ENCODE peak calls at places on chromosomes 1 and 21, in ten cellular contexts. M, A, I, X, C, P, N, E, L and T are unnamed samples. For H3K4me1, the result is how much of the 10 kb centered on the place peaks cover.

GRCh38 chr21:29092102-29092959 is 18.9 kb upstream of the CCT8 start:
- DNase-seq in M (no peak), A (no peak), I (no peak), X (no peak), C (no peak), P (no peak), N (no peak), E (no peak), L (no peak), T (no peak)

GRCh38 chr1:198681831-198682756 is 43.3 kb downstream of the PTPRC start:
- DNase-seq in M (peak), A (peak), I (peak), X (peak), C (no peak), P (no peak), N (peak), E (peak), L (peak), T (no peak)

GRCh38 chr1:154407021-154407865 is 2.1 kb downstream of the IL6R start:
- DNase-seq in M (peak), A (no peak), I (peak), X (no peak), C (no peak), P (peak), N (no peak), E (no peak), L (no peak), T (no peak)

GRCh38 chr1:225426395-225427248 is 1.2 kb downstream of the LBR start:
- DNase-seq in M (peak), A (no peak), I (peak), X (no peak), C (peak), P (peak), N (peak), E (peak), L (peak), T (peak)

GRCh38 chr1:109197163-109198042 is 16.3 kb upstream of the SARS1 start:
- DNase-seq in M (no peak), A (no peak), I (no peak), X (peak), C (peak), P (peak), N (no peak), E (peak), L (peak), T (peak)

GRCh38 chr1:206757524-206758266 is 12.9 kb upstream of the IL19 start:
- DNase-seq in M (no peak), A (no peak), I (peak), X (no peak), C (no peak), P (no peak), N (no peak), E (no peak), L (no peak), T (no peak)

GRCh38 chr21:41678944-41679343 is 87.9 kb downstream of the RIPK4 start:
- DNase-seq in M (peak), A (no peak), I (peak), X (peak), C (peak), P (peak), N (peak), E (peak), L (peak), T (peak)

GRCh38 chr1:6234502-6235295 is 1.1 kb downstream of the ICMT start:
- DNase-seq in M (no peak), A (no peak), I (no peak), X (no peak), C (no peak), P (no peak), N (no peak), E (no peak), L (no peak), T (no peak)

GRCh38 chr1:114054148-114054547 is 74.9 kb downstream of the OLFML3 start:
- DNase-seq in M (no peak), A (no peak), I (no peak), X (no peak), C (no peak), P (no peak), N (no peak), E (no peak), L (no peak), T (no peak)

GRCh38 chr1:108000620-108001105 is 35.7 kb upstream of the VAV3 start:
- DNase-seq in M (no peak), A (no peak), I (no peak), X (no peak), C (peak), P (no peak), N (peak), E (peak), L (no peak), T (peak)

GRCh38 chr1:30868833-30869435 is 39.6 kb downstream of the SDC3 start:
- DNase-seq in M (no peak), A (no peak), I (no peak), X (no peak), C (no peak), P (no peak), N (no peak), E (no peak), L (no peak), T (peak)

DNA sequence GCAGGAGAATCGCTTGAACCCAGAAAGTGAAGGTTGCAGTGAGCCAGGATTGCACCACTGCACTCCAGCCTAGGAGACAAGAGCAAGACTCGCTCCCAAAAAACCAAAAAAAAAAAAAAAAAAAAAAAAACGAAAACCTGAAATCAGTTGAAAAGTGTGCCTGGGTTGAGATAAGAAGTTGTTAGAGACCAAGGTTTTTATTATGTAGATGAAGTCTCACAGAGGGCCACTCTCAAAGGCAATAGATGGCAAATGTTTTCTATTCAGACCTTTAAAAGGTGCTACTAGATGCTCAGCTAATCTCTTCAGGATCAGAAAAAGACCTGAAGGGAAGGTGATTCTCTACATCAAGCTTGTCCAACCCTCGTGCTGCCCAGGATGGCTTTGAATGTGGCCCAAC is 17.6 kb downstream of the CAPN2 start:
- DNase-seq in M (no peak), A (no peak), I (no peak), X (no peak), C (no peak), P (no peak), N (no peak), E (no peak), L (no peak), T (no peak)
- H3K4me1 ChIP-seq in M (half or more), A (under half), I (under half), X (under half), C (under half), P (under half), N (under half), E (half or more), L (under half), T (half or more)

GRCh38 chr1:8764301-8764937 is 53.0 kb downstream of the RERE start:
- DNase-seq in M (no peak), A (no peak), I (peak), X (no peak), C (no peak), P (no peak), N (no peak), E (peak), L (no peak), T (no peak)

GRCh38 chr1:8765253-8765652 is 52.2 kb downstream of the RERE start:
- DNase-seq in M (no peak), A (no peak), I (no peak), X (no peak), C (no peak), P (no peak), N (no peak), E (peak), L (no peak), T (no peak)

GRCh38 chr1:8763888-8764287 is 53.6 kb downstream of the RERE start:
- DNase-seq in M (no peak), A (no peak), I (no peak), X (no peak), C (no peak), P (peak), N (peak), E (peak), L (no peak), T (no peak)

DNA sequence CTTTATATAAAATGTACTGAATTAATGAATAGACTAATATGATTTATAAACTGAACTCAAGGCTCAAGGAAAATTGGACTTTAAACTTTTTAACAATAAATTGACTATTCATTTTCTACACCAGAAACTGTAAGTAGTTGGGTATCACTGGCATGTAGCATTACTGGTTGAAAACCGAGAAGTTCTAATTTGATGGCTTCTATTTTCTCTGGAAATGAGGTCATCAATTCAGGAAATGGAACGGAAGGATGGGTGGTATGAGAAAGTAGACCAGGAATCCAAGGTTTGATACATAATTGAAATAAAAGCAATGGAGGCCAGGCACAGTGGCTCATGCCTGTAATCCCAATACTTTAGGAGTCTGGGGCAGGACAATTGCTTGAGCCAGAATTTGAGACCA is 50.4 kb downstream of the RERE start:
- DNase-seq in M (no peak), A (no peak), I (no peak), X (no peak), C (no peak), P (no peak), N (no peak), E (peak), L (no peak), T (no peak)
- H3K4me1 ChIP-seq in M (under half), A (under half), I (under half), X (under half), C (under half), P (under half), N (under half), E (under half), L (under half), T (under half)

GRCh38 chr1:18289597-18289996 is 182.0 kb downstream of the IGSF21 start:
- DNase-seq in M (no peak), A (no peak), I (no peak), X (no peak), C (no peak), P (no peak), N (no peak), E (no peak), L (no peak), T (no peak)
- H3K4me1 ChIP-seq in M (under half), A (under half), I (under half), X (under half), C (under half), P (under half), N (under half), E (under half), L (under half), T (under half)

DNA sequence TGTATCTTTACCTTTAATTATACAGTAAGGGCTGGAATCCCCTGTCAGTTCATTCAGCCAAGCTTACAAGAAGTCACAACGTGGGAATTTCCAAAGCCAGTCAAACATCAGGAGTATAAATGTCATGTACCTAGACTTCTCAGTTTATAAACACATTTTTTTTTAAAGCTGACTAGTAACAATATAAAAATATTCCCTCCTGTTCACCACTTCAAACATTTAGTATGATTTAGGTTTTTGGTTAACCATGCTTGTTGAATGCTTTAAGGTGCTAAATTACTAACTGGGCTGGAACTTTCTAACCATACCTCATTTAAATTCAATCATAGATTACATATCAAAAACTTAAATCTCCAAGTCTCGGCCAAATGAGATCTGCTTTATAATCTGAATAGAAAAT is 44.0 kb downstream of the JAK1 start:
- DNase-seq in M (no peak), A (no peak), I (no peak), X (no peak), C (no peak), P (no peak), N (no peak), E (no peak), L (no peak), T (no peak)
- H3K4me1 ChIP-seq in M (half or more), A (half or more), I (under half), X (under half), C (under half), P (under half), N (under half), E (half or more), L (under half), T (under half)

DNA sequence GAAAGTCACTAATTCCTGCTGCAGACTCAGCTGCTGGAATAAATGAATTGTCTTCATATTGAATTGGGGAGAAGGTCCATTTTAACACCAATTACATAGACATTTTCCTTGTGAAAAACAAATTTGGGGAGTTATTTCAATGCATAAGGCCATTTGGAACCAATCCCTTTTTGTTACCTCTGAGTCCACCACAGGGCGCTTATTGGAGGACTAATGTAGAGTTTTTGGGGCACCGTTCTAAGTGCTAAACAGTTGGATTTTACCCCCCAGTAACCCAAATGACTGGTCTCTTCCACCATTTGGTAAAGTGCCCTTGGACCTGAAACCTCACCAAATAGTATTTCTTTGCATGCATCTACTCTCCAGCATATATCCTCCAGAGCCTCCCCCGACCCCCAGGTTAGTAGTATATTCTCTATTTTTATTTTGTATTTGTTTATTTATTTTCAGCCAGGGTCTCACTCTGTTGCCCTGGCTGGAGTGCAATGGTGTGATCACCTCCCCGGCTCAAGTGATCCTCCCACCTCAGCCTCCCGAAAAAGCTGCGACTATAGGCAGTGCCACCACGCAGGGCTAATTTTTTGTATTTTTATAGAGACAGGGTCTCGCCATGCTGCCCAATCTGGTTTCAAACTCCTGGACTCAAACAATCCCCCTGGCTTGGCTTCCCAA is 1.6 kb downstream of the PRUNE1 start:
- DNase-seq in M (no peak), A (no peak), I (no peak), X (no peak), C (no peak), P (no peak), N (no peak), E (no peak), L (no peak), T (no peak)
- H3K4me1 ChIP-seq in M (half or more), A (under half), I (under half), X (under half), C (under half), P (under half), N (under half), E (under half), L (half or more), T (under half)

GRCh38 chr1:41804176-41804575 is 114.5 kb downstream of the HIVEP3 start:
- DNase-seq in M (no peak), A (no peak), I (peak), X (no peak), C (no peak), P (no peak), N (no peak), E (no peak), L (no peak), T (no peak)
- H3K4me1 ChIP-seq in M (under half), A (half or more), I (half or more), X (under half), C (under half), P (under half), N (under half), E (under half), L (under half), T (under half)

GRCh38 chr1:91806146-91806545 is 79.8 kb downstream of the TGFBR3 start:
- DNase-seq in M (no peak), A (no peak), I (no peak), X (no peak), C (no peak), P (no peak), N (no peak), E (no peak), L (no peak), T (no peak)
- H3K4me1 ChIP-seq in M (half or more), A (under half), I (under half), X (under half), C (under half), P (under half), N (under half), E (under half), L (under half), T (under half)